ENCODE peak calls at places on chromosomes 11 and 22, in eight cellular contexts. One of them, this sample, is unnamed. For H3K4me1 and H3K27me3, the result is how much of the 10 kb centered on the place peaks cover.

GRCh38 chr11:103624708-103625623 is 411.5 kb upstream of the DDI1 start:
- DNase-seq in heart right ventricle: no peak
- DNase-seq in GM23248: peak
- DNase-seq in tibial artery: no peak
- DNase-seq in aorta: no peak
- DNase-seq in CD4-positive, alpha-beta memory T cell: no peak
- DNase-seq in right cardiac atrium: no peak
- DNase-seq in mesenchymal stem cell: peak
- DNase-seq in this sample: no peak

GRCh38 chr11:28086569-28086968 is 21.4 kb downstream of the KIF18A start:
- DNase-seq in heart right ventricle: no peak
- DNase-seq in GM23248: peak
- DNase-seq in tibial artery: no peak
- DNase-seq in aorta: no peak
- DNase-seq in CD4-positive, alpha-beta memory T cell: no peak
- DNase-seq in right cardiac atrium: no peak
- DNase-seq in mesenchymal stem cell: peak
- DNase-seq in this sample: no peak

GRCh38 chr11:64136767-64137166 is 29.1 kb downstream of the MACROD1 start:
- DNase-seq in heart right ventricle: no peak
- DNase-seq in GM23248: no peak
- DNase-seq in tibial artery: no peak
- DNase-seq in aorta: no peak
- DNase-seq in CD4-positive, alpha-beta memory T cell: no peak
- DNase-seq in right cardiac atrium: no peak
- DNase-seq in mesenchymal stem cell: no peak
- DNase-seq in this sample: peak

GRCh38 chr11:72721689-72722049 is 30.5 kb downstream of the ARAP1 start:
- DNase-seq in heart right ventricle: no peak
- DNase-seq in GM23248: peak
- DNase-seq in tibial artery: no peak
- DNase-seq in aorta: no peak
- DNase-seq in CD4-positive, alpha-beta memory T cell: no peak
- DNase-seq in right cardiac atrium: peak
- DNase-seq in mesenchymal stem cell: no peak
- DNase-seq in this sample: no peak

GRCh38 chr22:18154821-18155390 is 4.9 kb downstream of the USP18 start:
- DNase-seq in heart right ventricle: no peak
- DNase-seq in GM23248: no peak
- DNase-seq in tibial artery: no peak
- DNase-seq in aorta: no peak
- DNase-seq in CD4-positive, alpha-beta memory T cell: no peak
- DNase-seq in right cardiac atrium: no peak
- DNase-seq in mesenchymal stem cell: no peak
- DNase-seq in this sample: no peak

GRCh38 chr11:68923614-68924013 is 19.9 kb downstream of the IGHMBP2 start:
- DNase-seq in heart right ventricle: no peak
- DNase-seq in GM23248: no peak
- DNase-seq in tibial artery: no peak
- DNase-seq in aorta: peak
- DNase-seq in CD4-positive, alpha-beta memory T cell: no peak
- DNase-seq in right cardiac atrium: no peak
- DNase-seq in mesenchymal stem cell: no peak
- DNase-seq in this sample: peak

GRCh38 chr11:35791088-35791958 is 128.7 kb downstream of the TRIM44 start:
- DNase-seq in heart right ventricle: no peak
- DNase-seq in GM23248: no peak
- DNase-seq in tibial artery: no peak
- DNase-seq in aorta: no peak
- DNase-seq in CD4-positive, alpha-beta memory T cell: no peak
- DNase-seq in right cardiac atrium: no peak
- DNase-seq in mesenchymal stem cell: no peak
- DNase-seq in this sample: no peak

GRCh38 chr11:126468102-126468521 is 112.6 kb downstream of the ST3GAL4 start:
- DNase-seq in heart right ventricle: no peak
- DNase-seq in GM23248: no peak
- DNase-seq in tibial artery: no peak
- DNase-seq in aorta: no peak
- DNase-seq in CD4-positive, alpha-beta memory T cell: no peak
- DNase-seq in right cardiac atrium: peak
- DNase-seq in mesenchymal stem cell: no peak
- DNase-seq in this sample: no peak

GRCh38 chr11:10287140-10287539 is 6.9 kb downstream of the SBF2 start:
- DNase-seq in heart right ventricle: no peak
- DNase-seq in GM23248: no peak
- DNase-seq in tibial artery: no peak
- DNase-seq in aorta: no peak
- DNase-seq in CD4-positive, alpha-beta memory T cell: no peak
- DNase-seq in right cardiac atrium: no peak
- DNase-seq in mesenchymal stem cell: no peak
- DNase-seq in this sample: no peak

GRCh38 chr11:10325398-10326079 is 20.7 kb downstream of the ADM start:
- DNase-seq in heart right ventricle: no peak
- DNase-seq in GM23248: peak
- DNase-seq in tibial artery: no peak
- DNase-seq in aorta: no peak
- DNase-seq in CD4-positive, alpha-beta memory T cell: no peak
- DNase-seq in right cardiac atrium: no peak
- DNase-seq in mesenchymal stem cell: peak
- DNase-seq in this sample: no peak

GRCh38 chr22:46582281-46582811 is 37.8 kb upstream of the GRAMD4 start:
- DNase-seq in heart right ventricle: no peak
- DNase-seq in GM23248: no peak
- DNase-seq in tibial artery: no peak
- DNase-seq in aorta: peak
- DNase-seq in CD4-positive, alpha-beta memory T cell: no peak
- DNase-seq in right cardiac atrium: peak
- DNase-seq in mesenchymal stem cell: no peak
- DNase-seq in this sample: peak

GRCh38 chr11:91163619-91164451 is 941.0 kb upstream of the CHORDC1 start:
- DNase-seq in heart right ventricle: no peak
- DNase-seq in GM23248: no peak
- DNase-seq in tibial artery: no peak
- DNase-seq in aorta: no peak
- DNase-seq in CD4-positive, alpha-beta memory T cell: no peak
- DNase-seq in right cardiac atrium: no peak
- DNase-seq in mesenchymal stem cell: peak
- DNase-seq in this sample: no peak

GRCh38 chr11:132033051-132033450 is 662.6 kb downstream of the NTM start:
- DNase-seq in heart right ventricle: no peak
- DNase-seq in GM23248: no peak
- DNase-seq in tibial artery: no peak
- DNase-seq in aorta: no peak
- DNase-seq in CD4-positive, alpha-beta memory T cell: no peak
- DNase-seq in right cardiac atrium: peak
- DNase-seq in mesenchymal stem cell: no peak
- DNase-seq in this sample: no peak

DNA sequence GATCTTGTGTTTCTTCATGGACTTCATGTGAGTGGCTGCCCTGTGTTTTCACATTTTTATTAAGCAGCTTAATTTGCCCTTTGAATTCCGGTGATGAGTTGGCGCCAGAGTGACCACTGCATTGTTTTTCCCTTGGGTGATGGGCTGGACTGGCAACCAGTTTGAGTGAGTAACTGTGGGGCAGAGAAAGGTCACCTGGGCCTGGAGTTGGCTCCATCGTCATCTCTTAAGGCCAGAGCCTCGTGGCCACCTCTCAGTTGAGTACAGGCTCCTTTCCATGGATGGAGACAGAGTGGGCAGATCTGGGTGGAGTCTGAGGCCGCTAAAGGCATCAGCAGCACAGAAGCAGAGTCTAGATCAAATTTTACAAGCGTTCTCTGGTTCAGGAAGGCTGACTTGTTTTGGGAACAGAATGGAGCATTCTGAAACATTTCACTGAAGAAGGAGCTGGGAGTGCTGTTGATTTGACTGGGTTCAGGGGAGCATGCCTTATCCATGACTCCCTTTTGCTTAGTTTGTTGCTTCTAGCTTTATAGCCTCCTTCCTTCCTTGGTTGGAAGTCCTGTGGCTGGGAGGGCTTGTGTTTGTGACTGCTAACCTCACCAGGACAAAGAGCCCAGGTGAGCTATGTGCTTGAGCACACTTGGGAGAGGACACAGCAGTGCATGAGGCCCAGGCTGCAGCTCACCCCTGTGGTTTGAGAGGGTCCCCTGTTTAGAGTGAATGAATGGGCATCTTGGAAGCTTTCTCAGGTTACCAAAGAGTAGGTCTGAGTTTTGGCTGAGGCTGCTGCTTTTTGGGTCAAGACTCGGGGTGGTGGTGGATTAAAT is 7.8 kb downstream of the BCR start:
- DNase-seq in heart right ventricle: no peak
- DNase-seq in GM23248: peak
- DNase-seq in tibial artery: peak
- DNase-seq in aorta: no peak
- DNase-seq in CD4-positive, alpha-beta memory T cell: no peak
- DNase-seq in right cardiac atrium: peak
- DNase-seq in mesenchymal stem cell: no peak
- DNase-seq in this sample: no peak
- H3K4me1 ChIP-seq in heart right ventricle: under half
- H3K4me1 ChIP-seq in GM23248: under half
- H3K4me1 ChIP-seq in tibial artery: half or more
- H3K4me1 ChIP-seq in aorta: under half
- H3K4me1 ChIP-seq in CD4-positive, alpha-beta memory T cell: half or more
- H3K4me1 ChIP-seq in right cardiac atrium: under half
- H3K4me1 ChIP-seq in mesenchymal stem cell: under half
- H3K4me1 ChIP-seq in this sample: under half

GRCh38 chr22:48889209-48889830 is 938.4 kb downstream of the BRD1 start:
- DNase-seq in heart right ventricle: no peak
- DNase-seq in GM23248: no peak
- DNase-seq in tibial artery: no peak
- DNase-seq in aorta: peak
- DNase-seq in CD4-positive, alpha-beta memory T cell: no peak
- DNase-seq in right cardiac atrium: no peak
- DNase-seq in mesenchymal stem cell: no peak
- DNase-seq in this sample: peak

GRCh38 chr22:48889887-48890692 is 937.6 kb downstream of the BRD1 start:
- DNase-seq in heart right ventricle: no peak
- DNase-seq in GM23248: no peak
- DNase-seq in tibial artery: peak
- DNase-seq in aorta: peak
- DNase-seq in CD4-positive, alpha-beta memory T cell: no peak
- DNase-seq in right cardiac atrium: no peak
- DNase-seq in mesenchymal stem cell: no peak
- DNase-seq in this sample: peak

GRCh38 chr22:48891688-48892380 is 935.8 kb downstream of the BRD1 start:
- DNase-seq in heart right ventricle: no peak
- DNase-seq in GM23248: no peak
- DNase-seq in tibial artery: no peak
- DNase-seq in aorta: no peak
- DNase-seq in CD4-positive, alpha-beta memory T cell: no peak
- DNase-seq in right cardiac atrium: no peak
- DNase-seq in mesenchymal stem cell: no peak
- DNase-seq in this sample: peak

GRCh38 chr22:48892571-48893287 is 934.9 kb downstream of the BRD1 start:
- DNase-seq in heart right ventricle: no peak
- DNase-seq in GM23248: no peak
- DNase-seq in tibial artery: peak
- DNase-seq in aorta: no peak
- DNase-seq in CD4-positive, alpha-beta memory T cell: no peak
- DNase-seq in right cardiac atrium: no peak
- DNase-seq in mesenchymal stem cell: no peak
- DNase-seq in this sample: peak

DNA sequence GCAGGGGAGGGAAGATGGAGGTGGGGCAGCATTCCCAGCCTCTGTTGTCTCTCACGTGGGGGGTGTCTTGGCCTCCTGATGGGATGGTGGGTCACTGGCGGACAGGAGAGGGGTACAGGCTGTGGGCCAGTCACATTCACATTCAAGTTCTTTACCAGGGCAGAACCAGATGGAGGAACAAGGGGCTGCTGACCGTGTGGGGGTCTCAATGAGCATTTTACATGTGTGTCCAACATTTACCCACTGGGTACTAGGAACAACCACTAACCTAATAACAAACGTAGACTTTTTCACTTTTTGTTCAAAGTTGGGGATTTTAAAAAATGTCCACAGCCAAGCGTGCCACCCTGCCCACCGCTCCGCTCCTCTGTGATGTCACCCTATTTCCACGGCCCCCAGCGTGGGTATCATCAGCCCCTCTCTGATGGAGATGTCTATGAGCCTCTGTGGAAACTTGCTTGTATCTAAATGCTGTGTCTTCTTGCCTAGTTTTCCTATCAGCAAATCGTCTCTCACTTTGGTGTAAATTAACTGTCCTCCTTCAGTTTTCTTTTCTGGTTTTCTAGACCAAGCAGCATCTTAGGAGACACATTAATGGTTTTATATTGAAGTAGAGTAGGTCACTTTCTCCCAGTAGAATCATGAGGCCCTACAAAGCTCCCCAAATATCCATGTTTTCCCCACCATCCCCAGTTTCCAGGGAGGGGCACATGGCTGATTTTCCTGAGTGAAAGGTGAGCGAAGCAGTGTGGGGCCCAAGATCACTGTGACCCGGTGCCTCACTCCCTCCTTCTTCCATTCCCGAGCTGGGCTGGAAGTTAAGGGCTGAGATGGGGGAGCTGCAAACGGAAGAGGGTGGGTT is 936.7 kb downstream of the BRD1 start:
- DNase-seq in heart right ventricle: peak
- DNase-seq in GM23248: no peak
- DNase-seq in tibial artery: no peak
- DNase-seq in aorta: peak
- DNase-seq in CD4-positive, alpha-beta memory T cell: no peak
- DNase-seq in right cardiac atrium: no peak
- DNase-seq in mesenchymal stem cell: no peak
- DNase-seq in this sample: no peak
- H3K27me3 ChIP-seq in heart right ventricle: under half
- H3K27me3 ChIP-seq in GM23248: under half
- H3K27me3 ChIP-seq in tibial artery: under half
- H3K27me3 ChIP-seq in aorta: under half
- H3K27me3 ChIP-seq in CD4-positive, alpha-beta memory T cell: under half
- H3K27me3 ChIP-seq in right cardiac atrium: under half
- H3K27me3 ChIP-seq in mesenchymal stem cell: under half
- H3K27me3 ChIP-seq in this sample: under half

GRCh38 chr22:38336699-38337098 is 19.5 kb upstream of the CSNK1E start:
- DNase-seq in heart right ventricle: no peak
- DNase-seq in GM23248: no peak
- DNase-seq in tibial artery: no peak
- DNase-seq in aorta: no peak
- DNase-seq in CD4-positive, alpha-beta memory T cell: no peak
- DNase-seq in right cardiac atrium: no peak
- DNase-seq in mesenchymal stem cell: no peak
- DNase-seq in this sample: no peak
- H3K4me3 ChIP-seq in heart right ventricle: no peak
- H3K4me3 ChIP-seq in GM23248: peak
- H3K4me3 ChIP-seq in tibial artery: no peak
- H3K4me3 ChIP-seq in aorta: no peak
- H3K4me3 ChIP-seq in CD4-positive, alpha-beta memory T cell: no peak
- H3K4me3 ChIP-seq in right cardiac atrium: no peak
- H3K4me3 ChIP-seq in mesenchymal stem cell: no peak
- H3K4me3 ChIP-seq in this sample: peak

DNA sequence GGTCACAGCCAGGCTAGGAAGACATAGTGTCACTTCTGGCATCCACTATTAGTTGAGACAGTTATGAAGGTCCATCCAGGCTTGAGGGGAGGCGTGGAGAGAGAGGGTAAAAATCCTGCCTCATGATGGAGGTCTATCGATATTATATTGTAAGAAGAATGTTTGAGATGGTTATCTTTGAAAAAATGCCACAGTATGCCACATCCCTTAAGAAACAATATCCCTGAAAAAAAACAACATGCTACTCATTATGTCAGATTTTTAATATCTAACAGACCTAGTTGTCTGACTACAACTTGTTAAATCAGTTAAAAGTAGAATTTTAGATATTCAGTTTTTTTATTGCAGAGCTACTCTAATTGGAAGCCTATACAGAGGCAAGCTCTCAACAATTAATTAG is 121.7 kb upstream of the SLC5A12 start:
- DNase-seq in heart right ventricle: no peak
- DNase-seq in GM23248: no peak
- DNase-seq in tibial artery: no peak
- DNase-seq in aorta: no peak
- DNase-seq in CD4-positive, alpha-beta memory T cell: no peak
- DNase-seq in right cardiac atrium: no peak
- DNase-seq in mesenchymal stem cell: no peak
- DNase-seq in this sample: no peak
- H3K4me1 ChIP-seq in heart right ventricle: under half
- H3K4me1 ChIP-seq in GM23248: half or more
- H3K4me1 ChIP-seq in tibial artery: under half
- H3K4me1 ChIP-seq in aorta: under half
- H3K4me1 ChIP-seq in CD4-positive, alpha-beta memory T cell: under half
- H3K4me1 ChIP-seq in right cardiac atrium: under half
- H3K4me1 ChIP-seq in mesenchymal stem cell: under half
- H3K4me1 ChIP-seq in this sample: under half

This sample was measured in RWPE2.